ENCODE peak calls at places on chromosomes 2 and 18, in ten cellular contexts. X, G, C, Y, P, L, F, Z, H and M are unnamed samples.

GRCh38 chr18:26386421-26386820 is 160.2 kb downstream of the TAF4B start:
- DNase-seq in X (no peak), G (no peak), C (no peak), Y (no peak), P (no peak), L (no peak), F (no peak), Z (no peak), H (no peak), M (no peak)

GRCh38 chr18:1047406-1047805 is 142.7 kb downstream of the ADCYAP1 start:
- DNase-seq in X (no peak), G (no peak), C (no peak), Y (no peak), P (no peak), L (no peak), F (no peak), Z (no peak), H (no peak), M (no peak)

GRCh38 chr18:936941-937340 is 32.3 kb downstream of the ADCYAP1 start:
- DNase-seq in X (no peak), G (no peak), C (no peak), Y (no peak), P (no peak), L (no peak), F (no peak), Z (no peak), H (no peak), M (no peak)

GRCh38 chr2:171778515-171778914 is 91.2 kb downstream of the DYNC1I2 start:
- DNase-seq in X (no peak), G (no peak), C (no peak), Y (no peak), P (no peak), L (no peak), F (no peak), Z (no peak), H (no peak), M (no peak)

GRCh38 chr2:182821172-182821571 is 45.3 kb downstream of the FRZB start:
- DNase-seq in X (no peak), G (no peak), C (no peak), Y (no peak), P (no peak), L (no peak), F (no peak), Z (no peak), H (no peak), M (no peak)

GRCh38 chr2:18987021-18987420 is 371.4 kb downstream of the OSR1 start:
- DNase-seq in X (no peak), G (no peak), C (no peak), Y (no peak), P (no peak), L (no peak), F (no peak), Z (no peak), H (no peak), M (no peak)

GRCh38 chr2:74632209-74632938 is 15.8 kb downstream of the M1AP start:
- DNase-seq in X (no peak), G (no peak), C (no peak), Y (peak; percentile 25), P (peak; percentile 50), L (no peak), F (no peak), Z (no peak), H (no peak), M (no peak)

GRCh38 chr2:217695033-217695520 is 307.7 kb downstream of the TNS1 start:
- DNase-seq in X (no peak), G (no peak), C (no peak), Y (no peak), P (no peak), L (no peak), F (no peak), Z (no peak), H (no peak), M (no peak)

GRCh38 chr18:56709463-56709862 is 58.3 kb downstream of the WDR7 start:
- DNase-seq in X (no peak), G (no peak), C (no peak), Y (no peak), P (no peak), L (peak; percentile 6), F (no peak), Z (peak; percentile 41), H (peak; percentile 13), M (no peak)

GRCh38 chr18:57430166-57430958 is 4.8 kb upstream of the ONECUT2 start:
- DNase-seq in X (no peak), G (no peak), C (no peak), Y (peak; percentile 73), P (no peak), L (no peak), F (no peak), Z (no peak), H (no peak), M (no peak)

GRCh38 chr2:237482485-237482884 is 4.6 kb upstream of the MLPH start:
- DNase-seq in X (no peak), G (peak; percentile 22), C (no peak), Y (no peak), P (peak; percentile 89), L (no peak), F (no peak), Z (no peak), H (peak; percentile 29), M (no peak)

GRCh38 chr2:158772306-158773078 is 22.6 kb upstream of the DAPL1 start:
- DNase-seq in X (peak; percentile 29), G (no peak), C (no peak), Y (no peak), P (no peak), L (no peak), F (no peak), Z (no peak), H (no peak), M (no peak)

GRCh38 chr2:170930132-170931109 is 1.4 kb downstream of the GORASP2 start:
- DNase-seq in X (peak; percentile 1), G (peak; percentile 29), C (peak; percentile 21), Y (peak; percentile 44), P (no peak), L (peak; percentile 53), F (peak; percentile 42), Z (peak; percentile 47), H (peak; percentile 36), M (no peak)

GRCh38 chr18:50203801-50204604 is 9.1 kb upstream of the MYO5B start:
- DNase-seq in X (peak; percentile 21), G (peak; percentile 81), C (no peak), Y (peak; percentile 88), P (peak; percentile 50), L (peak; percentile 42), F (no peak), Z (no peak), H (peak; percentile 44), M (peak; percentile 42)

GRCh38 chr2:173354073-173354600 is 535 bp upstream of the CDCA7 start:
- DNase-seq in X (no peak), G (no peak), C (no peak), Y (no peak), P (no peak), L (peak; percentile 54), F (no peak), Z (no peak), H (no peak), M (peak; percentile 52)

GRCh38 chr2:226791056-226791486 is 8.5 kb downstream of the IRS1 start:
- DNase-seq in X (peak; percentile 63), G (no peak), C (no peak), Y (peak; percentile 69), P (peak; percentile 51), L (no peak), F (peak; percentile 36), Z (no peak), H (peak; percentile 49), M (no peak)

GRCh38 chr2:174120346-174120745 is 128.0 kb downstream of the OLA1 start:
- DNase-seq in X (no peak), G (no peak), C (no peak), Y (no peak), P (no peak), L (no peak), F (peak; percentile 33), Z (no peak), H (no peak), M (no peak)

GRCh38 chr2:232658217-232658785 is 24.9 kb downstream of the EFHD1 start:
- DNase-seq in X (no peak), G (no peak), C (no peak), Y (no peak), P (no peak), L (peak; percentile 9), F (no peak), Z (no peak), H (no peak), M (no peak)

GRCh38 chr2:10406016-10406415 is 42.1 kb downstream of the ODC1 start:
- DNase-seq in X (no peak), G (no peak), C (no peak), Y (no peak), P (no peak), L (no peak), F (no peak), Z (no peak), H (no peak), M (no peak)

GRCh38 chr18:58806826-58807714 is 57.6 kb upstream of the ZNF532 start:
- DNase-seq in X (no peak), G (no peak), C (no peak), Y (no peak), P (no peak), L (no peak), F (no peak), Z (no peak), H (no peak), M (no peak)

GRCh38 chr2:121596221-121597080 is 52.8 kb downstream of the CLASP1 start:
- DNase-seq in X (no peak), G (no peak), C (no peak), Y (peak; percentile 52), P (no peak), L (no peak), F (no peak), Z (no peak), H (peak; percentile 59), M (no peak)

GRCh38 chr2:68317971-68318685 is 1.6 kb downstream of the CNRIP1 start:
- DNase-seq in X (no peak), G (no peak), C (no peak), Y (peak; percentile 15), P (no peak), L (no peak), F (no peak), Z (no peak), H (no peak), M (no peak)

GRCh38 chr18:50350699-50351098 is 24.1 kb upstream of the SKA1 start:
- DNase-seq in X (no peak), G (no peak), C (no peak), Y (no peak), P (no peak), L (no peak), F (no peak), Z (no peak), H (no peak), M (no peak)

GRCh38 chr2:85822766-85823165 is 66.0 kb downstream of the ST3GAL5 start:
- DNase-seq in X (no peak), G (no peak), C (no peak), Y (no peak), P (no peak), L (no peak), F (no peak), Z (no peak), H (no peak), M (no peak)